ENCODE peak calls at places on chromosomes 3 and 15, in six cellular contexts. One of them, this sample, is unnamed.

GRCh38 chr3:52600258-52600657 is 63.9 kb downstream of the UQCC5 start:
- DNase-seq in Panc1: no peak
- DNase-seq in brain microvascular endothelial cell: no peak
- DNase-seq in pancreas: no peak
- DNase-seq in AG04450: no peak
- DNase-seq in A549: no peak
- DNase-seq in this sample: no peak

GRCh38 chr15:60137711-60138396 is 133.7 kb downstream of the FOXB1 start:
- DNase-seq in Panc1: no peak
- DNase-seq in brain microvascular endothelial cell: peak
- DNase-seq in pancreas: no peak
- DNase-seq in AG04450: no peak
- DNase-seq in A549: no peak
- DNase-seq in this sample: no peak

GRCh38 chr3:35932995-35933394 is 293.7 kb downstream of the ARPP21 start:
- DNase-seq in Panc1: no peak
- DNase-seq in brain microvascular endothelial cell: peak
- DNase-seq in pancreas: no peak
- DNase-seq in AG04450: peak
- DNase-seq in A549: peak
- DNase-seq in this sample: no peak

GRCh38 chr3:13544293-13544831 is 4.6 kb upstream of the FBLN2 start:
- DNase-seq in Panc1: no peak
- DNase-seq in brain microvascular endothelial cell: peak
- DNase-seq in pancreas: no peak
- DNase-seq in AG04450: no peak
- DNase-seq in A549: peak
- DNase-seq in this sample: no peak

GRCh38 chr15:61157933-61158332 is 71.2 kb downstream of the RORA start:
- DNase-seq in Panc1: no peak
- DNase-seq in brain microvascular endothelial cell: no peak
- DNase-seq in pancreas: no peak
- DNase-seq in AG04450: no peak
- DNase-seq in A549: no peak
- DNase-seq in this sample: no peak

GRCh38 chr3:15102833-15103232 is 3.9 kb upstream of the RBSN start:
- DNase-seq in Panc1: no peak
- DNase-seq in brain microvascular endothelial cell: no peak
- DNase-seq in pancreas: no peak
- DNase-seq in AG04450: no peak
- DNase-seq in A549: no peak
- DNase-seq in this sample: no peak

GRCh38 chr3:110272525-110272924 is 799.1 kb upstream of the NECTIN3 start:
- DNase-seq in Panc1: no peak
- DNase-seq in brain microvascular endothelial cell: no peak
- DNase-seq in pancreas: no peak
- DNase-seq in AG04450: no peak
- DNase-seq in A549: no peak
- DNase-seq in this sample: no peak

GRCh38 chr3:53806182-53807116 is 39.8 kb downstream of the CHDH start:
- DNase-seq in Panc1: no peak
- DNase-seq in brain microvascular endothelial cell: peak
- DNase-seq in pancreas: peak
- DNase-seq in AG04450: peak
- DNase-seq in A549: peak
- DNase-seq in this sample: no peak

GRCh38 chr3:177624523-177625495 is 427.5 kb upstream of the TBL1XR1 start:
- DNase-seq in Panc1: no peak
- DNase-seq in brain microvascular endothelial cell: no peak
- DNase-seq in pancreas: no peak
- DNase-seq in AG04450: no peak
- DNase-seq in A549: no peak
- DNase-seq in this sample: peak

GRCh38 chr3:126100688-126101301 is 16.9 kb upstream of the SLC41A3 start:
- DNase-seq in Panc1: no peak
- DNase-seq in brain microvascular endothelial cell: no peak
- DNase-seq in pancreas: no peak
- DNase-seq in AG04450: peak
- DNase-seq in A549: no peak
- DNase-seq in this sample: no peak

GRCh38 chr3:174541708-174542107 is 317.4 kb upstream of the NAALADL2 start:
- DNase-seq in Panc1: no peak
- DNase-seq in brain microvascular endothelial cell: peak
- DNase-seq in pancreas: no peak
- DNase-seq in AG04450: no peak
- DNase-seq in A549: no peak
- DNase-seq in this sample: no peak

GRCh38 chr15:53786421-53786820 is 27.0 kb upstream of the WDR72 start:
- DNase-seq in Panc1: no peak
- DNase-seq in brain microvascular endothelial cell: no peak
- DNase-seq in pancreas: no peak
- DNase-seq in AG04450: no peak
- DNase-seq in A549: no peak
- DNase-seq in this sample: no peak

GRCh38 chr3:194298331-194299227 is 52.5 kb downstream of the CPN2 start:
- DNase-seq in Panc1: no peak
- DNase-seq in brain microvascular endothelial cell: no peak
- DNase-seq in pancreas: no peak
- DNase-seq in AG04450: no peak
- DNase-seq in A549: no peak
- DNase-seq in this sample: no peak

GRCh38 chr3:133130168-133130567 is 92.0 kb downstream of the TMEM108 start:
- DNase-seq in Panc1: no peak
- DNase-seq in brain microvascular endothelial cell: peak
- DNase-seq in pancreas: no peak
- DNase-seq in AG04450: no peak
- DNase-seq in A549: no peak
- DNase-seq in this sample: no peak

GRCh38 chr15:80818996-80819395 is 39.8 kb downstream of the CEMIP start:
- DNase-seq in Panc1: no peak
- DNase-seq in brain microvascular endothelial cell: no peak
- DNase-seq in pancreas: no peak
- DNase-seq in AG04450: no peak
- DNase-seq in A549: no peak
- DNase-seq in this sample: no peak

GRCh38 chr15:48828906-48829305 is 18.0 kb upstream of the CEP152 start:
- DNase-seq in Panc1: no peak
- DNase-seq in brain microvascular endothelial cell: no peak
- DNase-seq in pancreas: no peak
- DNase-seq in AG04450: no peak
- DNase-seq in A549: no peak
- DNase-seq in this sample: no peak

GRCh38 chr15:75729304-75730069 is 16.8 kb upstream of the CSPG4 start:
- DNase-seq in Panc1: no peak
- DNase-seq in brain microvascular endothelial cell: no peak
- DNase-seq in pancreas: peak
- DNase-seq in AG04450: no peak
- DNase-seq in A549: no peak
- DNase-seq in this sample: no peak

GRCh38 chr15:92636950-92637481 is 18.6 kb downstream of the FAM174B start:
- DNase-seq in Panc1: no peak
- DNase-seq in brain microvascular endothelial cell: no peak
- DNase-seq in pancreas: peak
- DNase-seq in AG04450: no peak
- DNase-seq in A549: no peak
- DNase-seq in this sample: no peak

GRCh38 chr15:101325263-101326025 is 30.4 kb upstream of the SNRPA1 start:
- DNase-seq in Panc1: no peak
- DNase-seq in brain microvascular endothelial cell: no peak
- DNase-seq in pancreas: no peak
- DNase-seq in AG04450: no peak
- DNase-seq in A549: no peak
- DNase-seq in this sample: no peak

GRCh38 chr15:48627260-48627969 is 18.1 kb downstream of the FBN1 start:
- DNase-seq in Panc1: no peak
- DNase-seq in brain microvascular endothelial cell: no peak
- DNase-seq in pancreas: no peak
- DNase-seq in AG04450: no peak
- DNase-seq in A549: no peak
- DNase-seq in this sample: no peak

DNA sequence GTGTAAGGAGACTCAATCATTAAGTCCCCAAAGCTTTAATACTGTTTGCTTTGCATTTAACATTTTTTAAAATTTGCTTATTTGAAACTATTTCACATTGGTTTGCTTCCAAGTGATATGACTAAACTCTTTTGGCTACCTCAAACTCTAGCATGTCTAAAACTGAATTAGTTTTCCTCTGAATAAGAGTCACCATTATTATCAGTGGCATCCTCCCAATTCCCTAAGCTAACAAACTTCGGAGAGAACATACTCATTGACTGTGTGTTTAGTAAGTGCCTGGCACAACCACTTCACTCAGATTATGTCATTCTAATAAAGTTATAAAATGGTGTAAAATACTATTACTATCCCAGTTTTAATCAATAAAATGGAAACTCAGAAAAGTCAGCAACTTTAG is 21.9 kb downstream of the ATOSA start:
- DNase-seq in Panc1: no peak
- DNase-seq in brain microvascular endothelial cell: peak
- DNase-seq in pancreas: no peak
- DNase-seq in AG04450: peak
- DNase-seq in A549: no peak
- DNase-seq in this sample: no peak
- H3K27ac ChIP-seq in Panc1: no peak
- H3K27ac ChIP-seq in brain microvascular endothelial cell: peak
- H3K27ac ChIP-seq in pancreas: no peak
- H3K27ac ChIP-seq in AG04450: no peak
- H3K27ac ChIP-seq in A549: peak
- H3K27ac ChIP-seq in this sample: no peak

GRCh38 chr15:68408971-68409370 is 23.0 kb downstream of the ITGA11 start:
- DNase-seq in Panc1: no peak
- DNase-seq in brain microvascular endothelial cell: no peak
- DNase-seq in pancreas: no peak
- DNase-seq in AG04450: no peak
- DNase-seq in A549: no peak
- DNase-seq in this sample: no peak
- H3K27ac ChIP-seq in Panc1: no peak
- H3K27ac ChIP-seq in brain microvascular endothelial cell: no peak
- H3K27ac ChIP-seq in pancreas: no peak
- H3K27ac ChIP-seq in AG04450: no peak
- H3K27ac ChIP-seq in A549: no peak
- H3K27ac ChIP-seq in this sample: no peak

DNA sequence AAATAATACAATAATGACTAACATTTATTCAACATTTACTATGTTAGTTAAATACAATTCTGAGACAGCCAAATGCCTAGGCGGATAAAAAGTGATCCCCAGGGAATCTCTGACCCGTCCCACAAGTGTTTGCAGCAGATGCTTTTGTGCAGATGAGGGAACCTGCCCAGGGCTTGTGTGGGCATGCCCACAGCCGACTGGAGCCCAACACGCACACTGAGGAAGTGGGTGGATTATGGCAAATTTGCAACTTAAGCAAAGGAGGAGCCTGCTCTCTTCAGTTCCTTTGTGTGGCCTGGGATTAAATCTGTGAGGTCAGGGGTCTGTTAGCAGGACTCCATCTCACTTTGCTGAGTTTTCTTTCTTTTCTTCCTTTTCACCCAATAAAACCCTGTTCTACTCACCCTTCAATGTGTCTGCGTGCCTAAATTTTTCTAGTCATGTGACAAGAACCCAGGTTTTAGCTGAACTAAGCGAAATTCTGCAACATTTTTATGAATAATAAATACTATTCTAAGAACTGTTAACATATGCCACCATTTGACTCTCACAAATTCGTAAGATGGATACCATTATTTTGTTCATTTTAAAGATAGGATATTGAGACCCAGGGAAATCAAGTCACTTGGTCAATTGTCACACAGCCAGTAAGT is 13.9 kb upstream of the RTP1 start:
- DNase-seq in Panc1: no peak
- DNase-seq in brain microvascular endothelial cell: no peak
- DNase-seq in pancreas: no peak
- DNase-seq in AG04450: no peak
- DNase-seq in A549: no peak
- DNase-seq in this sample: peak
- H3K27ac ChIP-seq in Panc1: no peak
- H3K27ac ChIP-seq in brain microvascular endothelial cell: no peak
- H3K27ac ChIP-seq in pancreas: no peak
- H3K27ac ChIP-seq in AG04450: no peak
- H3K27ac ChIP-seq in A549: no peak
- H3K27ac ChIP-seq in this sample: no peak

GRCh38 chr15:98655732-98656131 is 7.4 kb downstream of the IGF1R start:
- DNase-seq in Panc1: no peak
- DNase-seq in brain microvascular endothelial cell: no peak
- DNase-seq in pancreas: no peak
- DNase-seq in AG04450: no peak
- DNase-seq in A549: no peak
- DNase-seq in this sample: no peak
- H3K27ac ChIP-seq in Panc1: peak
- H3K27ac ChIP-seq in brain microvascular endothelial cell: no peak
- H3K27ac ChIP-seq in pancreas: no peak
- H3K27ac ChIP-seq in AG04450: no peak
- H3K27ac ChIP-seq in A549: no peak
- H3K27ac ChIP-seq in this sample: no peak

GRCh38 chr15:89243046-89243690 is 611 bp upstream of the FANCI start:
- DNase-seq in Panc1: no peak
- DNase-seq in brain microvascular endothelial cell: no peak
- DNase-seq in pancreas: no peak
- DNase-seq in AG04450: no peak
- DNase-seq in A549: no peak
- DNase-seq in this sample: no peak

GRCh38 chr15:89243691-89244511 is at the start of gene FANCI:
- DNase-seq in Panc1: peak
- DNase-seq in brain microvascular endothelial cell: peak
- DNase-seq in pancreas: peak
- DNase-seq in AG04450: peak
- DNase-seq in A549: peak
- DNase-seq in this sample: peak

GRCh38 chr15:89248584-89248983 is 4.8 kb downstream of the FANCI start:
- DNase-seq in Panc1: no peak
- DNase-seq in brain microvascular endothelial cell: no peak
- DNase-seq in pancreas: no peak
- DNase-seq in AG04450: no peak
- DNase-seq in A549: no peak
- DNase-seq in this sample: no peak

GRCh38 chr15:89247441-89247840 is 3.7 kb downstream of the FANCI start:
- DNase-seq in Panc1: no peak
- DNase-seq in brain microvascular endothelial cell: no peak
- DNase-seq in pancreas: no peak
- DNase-seq in AG04450: no peak
- DNase-seq in A549: no peak
- DNase-seq in this sample: no peak

DNA sequence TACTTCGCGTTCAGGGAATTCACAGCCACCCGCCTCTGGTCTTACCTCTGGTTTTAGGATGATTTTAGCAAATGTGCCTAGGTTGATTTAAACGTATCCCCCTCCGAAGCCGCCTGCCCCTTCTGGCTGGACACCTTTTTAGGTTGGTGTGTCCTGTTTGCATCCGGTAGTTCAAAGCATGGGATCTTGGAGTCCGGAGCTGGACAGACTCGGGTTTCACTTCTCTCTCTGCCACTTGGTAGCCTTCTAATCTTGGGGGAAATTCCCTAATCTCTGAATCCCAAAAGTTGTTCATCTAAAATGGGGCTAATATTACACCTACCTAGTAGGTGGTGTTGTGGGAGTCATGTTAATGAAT is 712 bp downstream of the FANCI start:
- DNase-seq in Panc1: no peak
- DNase-seq in brain microvascular endothelial cell: no peak
- DNase-seq in pancreas: no peak
- DNase-seq in AG04450: no peak
- DNase-seq in A549: no peak
- DNase-seq in this sample: no peak
- H3K27ac ChIP-seq in Panc1: peak
- H3K27ac ChIP-seq in brain microvascular endothelial cell: no peak
- H3K27ac ChIP-seq in pancreas: no peak
- H3K27ac ChIP-seq in AG04450: no peak
- H3K27ac ChIP-seq in A549: peak
- H3K27ac ChIP-seq in this sample: peak